ENCODE peak calls at places on chromosome 19, in four cellular contexts. V is mesendoderm; U is activated naive CD8-positive, alpha-beta T cell treated with anti-CD3 and anti-CD28 coated beads, Interleukin-2, amount 50 U/mL, for 24 hours; E is activated T-helper 2 cell treated with anti-CD3 and anti-CD28 coated beads, Interferon-gamma antibody, Interleukin-2, Interleukin-4, amounts not matched to agents 10 μg/mL and 5 μg/mL and 100 μg/mL, durations not matched to agents 14 hours and 24 hours and 36 hours. H is an unnamed sample.

GRCh38 chr19:54017266-54017665 is 25.8 kb downstream of the CACNG6 start:
- DNase-seq in V (peak), U (no peak), E (no peak), H (peak)

GRCh38 chr19:10332158-10332964 is 968 bp downstream of the RAVER1 start:
- DNase-seq in V (no peak), U (no peak), E (no peak), H (no peak)

GRCh38 chr19:44808463-44809371 is at the start of gene BCAM:
- DNase-seq in V (peak), U (peak), E (no peak), H (peak)

GRCh38 chr19:51253088-51253806 is 2.4 kb downstream of the SIGLECL1 start:
- DNase-seq in V (no peak), U (no peak), E (no peak), H (no peak)

GRCh38 chr19:2213799-2214198 is 22.3 kb downstream of the PLEKHJ1 start:
- DNase-seq in V (no peak), U (no peak), E (no peak), H (peak)

GRCh38 chr19:1601613-1602064 is 3.6 kb downstream of the UQCR11 start:
- DNase-seq in V (peak), U (no peak), E (no peak), H (no peak)

GRCh38 chr19:45498411-45499195 is at the start of gene PPM1N:
- DNase-seq in V (peak), U (peak), E (peak), H (peak)

GRCh38 chr19:2087621-2088100 is 8.5 kb downstream of the MOB3A start:
- DNase-seq in V (no peak), U (peak), E (no peak), H (no peak)

GRCh38 chr19:4371898-4372629 is 28.3 kb downstream of the SH3GL1 start:
- DNase-seq in V (no peak), U (no peak), E (no peak), H (no peak)

GRCh38 chr19:6739884-6740588 is 556 bp downstream of the TRIP10 start:
- DNase-seq in V (peak), U (peak), E (no peak), H (peak)

GRCh38 chr19:4302238-4302630 is at the start of gene TMIGD2:
- DNase-seq in V (no peak), U (peak), E (no peak), H (no peak)

GRCh38 chr19:40803857-40804782 is 5.1 kb downstream of the EGLN2 start:
- DNase-seq in V (peak), U (peak), E (peak), H (no peak)

GRCh38 chr19:4557971-4558941 is 1.2 kb downstream of the SEMA6B start:
- DNase-seq in V (peak), U (peak), E (no peak), H (peak)

GRCh38 chr19:17869114-17869608 is 2.6 kb upstream of the SLC5A5 start:
- DNase-seq in V (no peak), U (no peak), E (no peak), H (no peak)

GRCh38 chr19:37505958-37506386 is 767 bp upstream of the ZNF793 start:
- DNase-seq in V (no peak), U (no peak), E (no peak), H (no peak)

GRCh38 chr19:35042056-35042730 is 672 bp downstream of the HPN start:
- DNase-seq in V (no peak), U (no peak), E (no peak), H (peak)

GRCh38 chr19:48415869-48416268 is 22.4 kb downstream of the GRIN2D start:
- DNase-seq in V (no peak), U (no peak), E (no peak), H (no peak)

GRCh38 chr19:8487137-8487851 is 15.1 kb downstream of the PRAM1 start:
- DNase-seq in V (peak), U (peak), E (peak), H (no peak)

GRCh38 chr19:12720851-12721655 is 2.7 kb downstream of the TNPO2 start:
- DNase-seq in V (no peak), U (no peak), E (no peak), H (peak)

GRCh38 chr19:21434516-21434915 is 37.6 kb downstream of the ZNF493 start:
- DNase-seq in V (no peak), U (no peak), E (no peak), H (no peak)

GRCh38 chr19:54390942-54391577 is 24.2 kb upstream of the TTYH1 start:
- DNase-seq in V (peak), U (peak), E (peak), H (peak)

H was measured in left kidney.